ENCODE peak calls at places on chromosomes 1 and 21, in eight cellular contexts. Q is heart right ventricle, I is breast epithelium, P is mammary epithelial cell, K is hepatocyte, Y is aorta, O is body of pancreas, U is cardiac muscle cell. T is an unnamed sample. For H3K36me3 and H3K4me1, the result is how much of the 10 kb centered on the place peaks cover.

GRCh38 chr1:41317356-41317755 is 43.9 kb upstream of the FOXO6 start:
- DNase-seq in Q (no peak), I (no peak), P (peak), K (no peak), Y (no peak), O (no peak), U (no peak), T (no peak)

GRCh38 chr1:38004284-38005101 is 821 bp downstream of the FHL3 start:
- DNase-seq in Q (peak), I (no peak), P (no peak), K (no peak), Y (peak), O (peak), U (peak), T (no peak)

GRCh38 chr21:33036430-33037162 is 10.9 kb downstream of the OLIG2 start:
- DNase-seq in Q (no peak), I (no peak), P (no peak), K (no peak), Y (no peak), O (no peak), U (peak), T (no peak)

GRCh38 chr1:54715493-54716298 is at the start of gene TTC4:
- DNase-seq in Q (peak), I (peak), P (peak), K (peak), Y (peak), O (peak), U (peak), T (peak)

GRCh38 chr21:40284481-40284880 is 417.2 kb downstream of the PCP4 start:
- DNase-seq in Q (no peak), I (no peak), P (no peak), K (no peak), Y (no peak), O (no peak), U (no peak), T (no peak)

GRCh38 chr1:161046574-161047167 is 894 bp upstream of the USF1 start:
- DNase-seq in Q (no peak), I (no peak), P (no peak), K (no peak), Y (peak), O (no peak), U (no peak), T (no peak)

GRCh38 chr1:229221106-229222019 is 49.5 kb upstream of the RAB4A start:
- DNase-seq in Q (no peak), I (peak), P (peak), K (peak), Y (no peak), O (peak), U (peak), T (no peak)

GRCh38 chr1:115908565-115909334 is 67.6 kb upstream of the SLC22A15 start:
- DNase-seq in Q (no peak), I (no peak), P (peak), K (no peak), Y (no peak), O (no peak), U (no peak), T (no peak)

GRCh38 chr1:155131285-155131684 is 3.6 kb downstream of the EFNA1 start:
- DNase-seq in Q (no peak), I (no peak), P (no peak), K (no peak), Y (no peak), O (peak), U (no peak), T (no peak)

GRCh38 chr1:64948216-64948615 is 18.1 kb downstream of the JAK1 start:
- DNase-seq in Q (no peak), I (no peak), P (no peak), K (no peak), Y (no peak), O (no peak), U (no peak), T (no peak)

GRCh38 chr1:206905295-206906164 is 8.3 kb downstream of the IL24 start:
- DNase-seq in Q (no peak), I (no peak), P (peak), K (no peak), Y (no peak), O (no peak), U (peak), T (peak)

GRCh38 chr1:41461790-41462679 is 22.4 kb downstream of the EDN2 start:
- DNase-seq in Q (no peak), I (no peak), P (no peak), K (peak), Y (no peak), O (no peak), U (peak), T (no peak)

GRCh38 chr1:247576514-247576913 is 11.6 kb upstream of the OR2G2 start:
- DNase-seq in Q (no peak), I (no peak), P (peak), K (no peak), Y (no peak), O (no peak), U (no peak), T (no peak)

GRCh38 chr21:41965447-41966340 is 11.9 kb upstream of the C2CD2 start:
- DNase-seq in Q (no peak), I (peak), P (no peak), K (no peak), Y (no peak), O (no peak), U (no peak), T (no peak)

GRCh38 chr1:153344718-153345025 is 4.0 kb downstream of the PGLYRP4 start:
- DNase-seq in Q (no peak), I (no peak), P (no peak), K (no peak), Y (no peak), O (no peak), U (no peak), T (no peak)

GRCh38 chr1:64701886-64702285 is 43.0 kb upstream of the RAVER2 start:
- DNase-seq in Q (no peak), I (no peak), P (no peak), K (no peak), Y (no peak), O (no peak), U (peak), T (no peak)

GRCh38 chr1:6069573-6069972 is 23.9 kb downstream of the KCNAB2 start:
- DNase-seq in Q (no peak), I (no peak), P (no peak), K (no peak), Y (no peak), O (no peak), U (no peak), T (no peak)

DNA sequence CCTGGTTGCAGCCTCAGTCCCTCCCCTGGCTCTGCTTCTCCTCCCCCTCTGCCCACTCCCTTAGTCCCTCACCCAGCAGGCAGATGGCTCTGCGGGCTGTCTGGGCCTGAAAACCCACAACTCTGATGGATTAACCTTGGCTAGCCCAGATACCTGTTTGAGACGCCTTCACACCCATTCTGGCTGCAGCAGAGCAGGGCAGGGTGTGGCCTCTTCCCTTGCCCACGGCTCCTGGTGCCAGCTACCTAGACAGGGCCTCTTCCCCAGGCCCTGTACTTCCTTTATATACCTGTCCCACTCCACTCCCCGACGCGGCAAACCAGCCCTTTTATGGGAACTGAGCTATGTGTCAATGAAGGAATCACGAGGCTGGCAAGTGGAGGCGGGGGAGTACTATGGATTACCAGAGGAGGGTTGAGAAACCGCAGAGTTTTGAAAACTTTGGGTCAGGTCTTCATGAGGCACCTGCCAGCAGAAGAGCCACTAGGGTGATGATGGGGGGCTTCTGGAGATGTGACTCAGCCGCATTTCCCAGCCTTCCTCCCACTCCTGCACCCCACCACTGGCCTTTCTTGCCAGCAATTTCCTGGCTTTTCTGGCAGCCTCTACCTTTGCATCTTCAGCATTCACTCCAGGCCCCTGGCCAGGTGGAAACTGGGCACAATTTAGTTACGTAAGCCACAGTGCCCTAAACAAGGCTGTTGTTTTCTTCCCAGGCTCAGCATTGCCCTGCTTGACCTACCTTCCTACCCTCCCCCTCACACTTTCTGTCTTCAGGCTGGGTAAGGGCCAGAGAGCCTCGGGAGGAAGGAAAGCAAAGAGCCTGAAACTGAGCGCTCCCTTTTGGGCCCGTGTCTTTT is at the start of gene CHI3L1:
- DNase-seq in Q (no peak), I (no peak), P (peak), K (no peak), Y (peak), O (peak), U (peak), T (no peak)
- H3K27ac ChIP-seq in Q (no peak), I (peak), P (no peak), K (peak), Y (no peak), O (peak), U (no peak), T (no peak)

GRCh38 chr1:30947212-30947611 is 38.7 kb upstream of the SDC3 start:
- DNase-seq in Q (no peak), I (no peak), P (no peak), K (no peak), Y (no peak), O (no peak), U (no peak), T (no peak)
- H3K36me3 ChIP-seq in Q (under half), I (under half), P (half or more), K (under half), Y (under half), O (under half), U (half or more), T (under half)

DNA sequence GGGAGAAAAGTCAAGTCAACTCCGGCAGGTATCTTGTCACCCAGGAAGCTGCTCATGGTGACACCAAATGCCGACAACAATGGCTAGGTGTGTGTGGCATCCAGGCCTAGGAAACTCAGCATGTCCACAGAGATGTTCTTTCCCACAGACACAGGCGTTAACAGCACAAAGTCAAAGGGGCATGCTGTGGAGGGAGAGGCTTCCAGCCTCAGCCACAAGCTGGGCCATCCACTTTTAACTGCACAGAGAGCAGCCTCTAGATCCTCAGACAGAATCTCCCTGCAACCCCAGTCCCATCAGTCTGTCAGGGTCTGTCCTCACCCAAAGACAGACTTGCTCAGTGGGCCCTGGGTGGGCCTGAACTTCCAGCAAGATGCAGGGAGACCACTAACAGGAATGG is 58.5 kb upstream of the BCAR3 start:
- DNase-seq in Q (no peak), I (no peak), P (no peak), K (no peak), Y (peak), O (no peak), U (no peak), T (no peak)
- H3K4me1 ChIP-seq in Q (under half), I (under half), P (under half), K (under half), Y (under half), O (under half), U (under half), T (under half)

GRCh38 chr21:44927587-44928461 is 7.1 kb upstream of the ITGB2 start:
- DNase-seq in Q (no peak), I (no peak), P (peak), K (peak), Y (peak), O (no peak), U (peak), T (peak)

GRCh38 chr21:44925027-44925755 is 4.5 kb upstream of the ITGB2 start:
- DNase-seq in Q (no peak), I (no peak), P (peak), K (no peak), Y (no peak), O (no peak), U (peak), T (no peak)

GRCh38 chr21:44927259-44927586 is 6.5 kb upstream of the ITGB2 start:
- DNase-seq in Q (no peak), I (no peak), P (no peak), K (no peak), Y (peak), O (no peak), U (no peak), T (no peak)

GRCh38 chr21:44924611-44925010 is 3.9 kb upstream of the ITGB2 start:
- DNase-seq in Q (no peak), I (no peak), P (no peak), K (no peak), Y (no peak), O (no peak), U (no peak), T (no peak)

DNA sequence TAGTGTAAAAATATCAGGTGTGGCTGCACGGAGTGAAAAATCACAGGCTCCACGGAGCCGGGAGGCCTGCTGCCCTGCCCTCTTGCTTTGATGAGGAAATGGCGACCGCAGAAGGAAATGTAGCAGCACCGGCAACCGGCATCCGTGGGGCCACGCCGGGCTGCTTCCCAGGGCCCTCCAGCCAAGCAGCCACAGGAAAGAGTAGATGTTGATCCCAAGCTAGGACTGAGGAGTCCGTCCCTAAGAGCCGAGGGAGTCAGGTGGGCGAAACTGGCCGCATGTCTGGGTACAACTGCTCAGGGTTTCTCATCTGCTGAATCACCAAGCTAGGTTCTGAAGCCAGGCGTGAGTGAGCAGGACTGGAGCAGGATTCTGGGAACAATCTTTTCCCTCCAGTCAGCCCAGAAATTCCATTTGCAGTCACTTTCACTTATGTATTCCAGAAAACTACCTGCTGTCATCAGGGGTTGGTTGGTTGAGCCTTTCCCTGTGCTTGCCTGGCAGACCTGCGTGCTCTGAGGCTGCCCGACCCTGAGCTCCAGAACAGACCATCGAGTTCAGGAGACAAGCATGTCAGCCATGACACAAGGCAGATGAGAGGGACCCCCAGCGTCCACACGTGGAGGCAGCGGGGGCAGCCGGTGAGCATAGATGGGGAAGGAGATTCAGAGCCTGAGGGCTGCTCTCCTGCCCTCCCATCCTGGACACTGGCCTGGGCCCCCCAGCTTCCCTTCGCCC is 5.8 kb upstream of the ITGB2 start:
- DNase-seq in Q (no peak), I (no peak), P (peak), K (no peak), Y (peak), O (no peak), U (peak), T (peak)
- H3K27ac ChIP-seq in Q (no peak), I (peak), P (peak), K (no peak), Y (no peak), O (no peak), U (no peak), T (peak)

GRCh38 chr1:204426474-204426873 is 14.9 kb upstream of the PPP1R15B start:
- DNase-seq in Q (no peak), I (no peak), P (no peak), K (no peak), Y (no peak), O (no peak), U (no peak), T (no peak)

GRCh38 chr1:204427302-204427701 is 15.7 kb upstream of the PPP1R15B start:
- DNase-seq in Q (no peak), I (no peak), P (no peak), K (no peak), Y (no peak), O (no peak), U (no peak), T (no peak)

GRCh38 chr1:204429746-204430145 is 18.1 kb upstream of the PPP1R15B start:
- DNase-seq in Q (no peak), I (no peak), P (no peak), K (no peak), Y (no peak), O (no peak), U (no peak), T (no peak)

GRCh38 chr1:204424621-204425020 is 13.0 kb upstream of the PPP1R15B start:
- DNase-seq in Q (no peak), I (no peak), P (no peak), K (no peak), Y (peak), O (no peak), U (no peak), T (no peak)

DNA sequence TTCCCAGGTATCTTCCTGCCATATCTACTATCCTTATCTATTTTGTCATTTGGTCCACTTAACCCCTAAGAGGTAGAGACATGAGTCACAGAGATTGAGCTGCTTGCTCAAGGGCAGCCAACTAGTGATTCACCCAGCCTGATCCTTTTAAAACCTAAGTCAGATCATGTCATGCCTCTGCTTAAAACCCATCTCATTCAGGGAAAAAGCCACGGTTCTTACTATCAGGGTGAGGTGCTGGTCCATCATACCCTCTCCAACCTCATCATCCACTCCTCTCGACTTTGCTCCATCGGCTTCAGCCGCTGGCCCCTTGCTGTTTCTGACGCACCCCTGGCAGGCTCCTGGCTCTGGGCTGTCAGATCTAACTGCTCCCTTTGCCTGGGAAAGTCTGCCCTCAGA is 14.4 kb upstream of the PPP1R15B start:
- DNase-seq in Q (no peak), I (no peak), P (peak), K (no peak), Y (no peak), O (no peak), U (peak), T (no peak)
- H3K36me3 ChIP-seq in Q (under half), I (under half), P (under half), K (under half), Y (under half), O (under half), U (under half), T (under half)

GRCh38 chr1:10782491-10783244 is 13.8 kb downstream of the CASZ1 start:
- DNase-seq in Q (no peak), I (no peak), P (no peak), K (no peak), Y (peak), O (no peak), U (no peak), T (no peak)
- H3K4me1 ChIP-seq in Q (under half), I (under half), P (under half), K (under half), Y (under half), O (under half), U (half or more), T (under half)

DNA sequence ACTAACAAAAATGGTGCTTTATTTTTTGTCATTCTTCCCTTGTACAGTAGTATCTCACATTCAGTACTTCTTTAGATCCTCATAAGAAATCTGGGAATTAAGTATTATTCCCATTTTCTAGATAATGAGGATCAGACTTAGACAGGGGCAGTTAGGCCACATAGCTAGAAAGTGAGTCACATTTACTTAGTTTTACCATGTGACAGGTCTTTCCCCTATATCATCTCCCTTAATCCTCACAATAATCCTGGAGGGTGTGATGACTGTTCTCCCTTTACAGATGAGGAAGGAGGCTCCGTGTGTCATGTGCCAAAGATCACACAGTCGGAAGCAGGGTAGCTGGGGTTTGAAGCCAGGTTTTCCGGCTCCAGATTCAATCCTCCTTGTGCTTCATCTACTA is 54.7 kb downstream of the C8B start:
- DNase-seq in Q (no peak), I (no peak), P (peak), K (peak), Y (no peak), O (no peak), U (no peak), T (no peak)
- H3K27ac ChIP-seq in Q (no peak), I (no peak), P (no peak), K (peak), Y (no peak), O (peak), U (no peak), T (no peak)

GRCh38 chr1:109400035-109400655 is 2.4 kb upstream of the SORT1 start:
- DNase-seq in Q (no peak), I (no peak), P (no peak), K (no peak), Y (no peak), O (no peak), U (no peak), T (no peak)

GRCh38 chr1:109402025-109402424 is 4.3 kb upstream of the SORT1 start:
- DNase-seq in Q (no peak), I (no peak), P (no peak), K (no peak), Y (no peak), O (no peak), U (no peak), T (no peak)

GRCh38 chr1:109399326-109399957 is 1.7 kb upstream of the SORT1 start:
- DNase-seq in Q (peak), I (no peak), P (peak), K (peak), Y (no peak), O (no peak), U (peak), T (peak)

DNA sequence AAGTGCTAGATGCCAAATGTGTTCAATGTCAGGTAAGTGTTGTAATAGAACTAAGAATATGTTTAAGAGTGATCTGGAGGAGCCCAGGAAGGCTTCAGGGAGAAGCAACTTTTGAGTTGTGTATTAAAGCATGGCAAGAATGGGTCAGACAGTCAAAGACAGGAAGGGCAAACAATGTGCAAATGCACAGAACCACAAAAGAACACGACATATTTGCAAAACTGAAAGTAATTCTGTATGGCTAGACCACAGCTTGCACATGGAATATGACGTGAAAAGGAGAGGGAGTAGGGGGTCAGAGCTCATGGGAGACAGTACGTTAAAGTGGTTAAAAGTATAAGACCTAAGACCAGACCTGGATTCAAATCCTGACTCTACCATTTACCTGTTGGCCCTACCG is 7.1 kb upstream of the SORT1 start:
- DNase-seq in Q (no peak), I (no peak), P (no peak), K (no peak), Y (no peak), O (no peak), U (no peak), T (no peak)
- H3K36me3 ChIP-seq in Q (under half), I (under half), P (under half), K (under half), Y (under half), O (under half), U (under half), T (half or more)

T was measured in naive thymus-derived CD4-positive, alpha-beta T cell.